ENCODE peak calls at places on chromosomes 7 and 10, in nine cellular contexts. E, U, Z, N, C, V, H, X and J are unnamed samples.

GRCh38 chr10:58180633-58181032 is 87.1 kb downstream of the IPMK start:
- DNase-seq in E (no peak), U (no peak), Z (no peak), N (no peak), C (no peak), V (peak; percentile 6), H (no peak), X (no peak), J (no peak)

GRCh38 chr7:76328390-76328789 is 25.9 kb downstream of the HSPB1 start:
- DNase-seq in E (peak; percentile 19), U (no peak), Z (no peak), N (no peak), C (no peak), V (no peak), H (no peak), X (no peak), J (no peak)

GRCh38 chr7:131231381-131232220 is 96.1 kb upstream of the MKLN1 start:
- DNase-seq in E (no peak), U (no peak), Z (no peak), N (peak; percentile 68), C (peak; percentile 53), V (peak; percentile 79), H (no peak), X (peak; percentile 28), J (no peak)

GRCh38 chr10:28580825-28581224 is 47.9 kb downstream of the WAC start:
- DNase-seq in E (no peak), U (no peak), Z (no peak), N (no peak), C (no peak), V (no peak), H (no peak), X (no peak), J (no peak)

GRCh38 chr10:77290528-77291155 is 347.0 kb downstream of the KCNMA1 start:
- DNase-seq in E (no peak), U (no peak), Z (no peak), N (no peak), C (no peak), V (peak; percentile 93), H (no peak), X (no peak), J (no peak)

GRCh38 chr7:123154231-123154860 is 45.4 kb downstream of the SLC13A1 start:
- DNase-seq in E (peak; percentile 40), U (peak; percentile 88), Z (peak; percentile 4), N (peak; percentile 67), C (peak; percentile 80), V (peak; percentile 50), H (peak; percentile 74), X (peak; percentile 89), J (peak; percentile 80)

GRCh38 chr10:75367098-75367497 is 34.5 kb downstream of the ZNF503 start:
- DNase-seq in E (no peak), U (peak; percentile 47), Z (no peak), N (no peak), C (no peak), V (no peak), H (no peak), X (no peak), J (no peak)

GRCh38 chr10:86744067-86744725 is 12.2 kb upstream of the BMPR1A start:
- DNase-seq in E (no peak), U (no peak), Z (no peak), N (no peak), C (peak; percentile 25), V (no peak), H (no peak), X (peak; percentile 46), J (no peak)

GRCh38 chr10:48231178-48231577 is 43.3 kb downstream of the FRMPD2 start:
- DNase-seq in E (no peak), U (peak; percentile 68), Z (no peak), N (no peak), C (no peak), V (no peak), H (no peak), X (no peak), J (no peak)

GRCh38 chr10:72337039-72337629 is 17.6 kb downstream of the DNAJB12 start:
- DNase-seq in E (peak; percentile 94), U (peak; percentile 95), Z (peak; percentile 62), N (peak; percentile 93), C (peak; percentile 86), V (peak; percentile 53), H (peak; percentile 63), X (peak; percentile 93), J (peak; percentile 95)

GRCh38 chr10:614772-615582 is 74.5 kb downstream of the DIP2C start:
- DNase-seq in E (no peak), U (peak; percentile 74), Z (no peak), N (no peak), C (no peak), V (peak; percentile 26), H (no peak), X (no peak), J (no peak)

GRCh38 chr10:612696-613095 is 76.8 kb downstream of the DIP2C start:
- DNase-seq in E (peak; percentile 22), U (no peak), Z (no peak), N (no peak), C (no peak), V (no peak), H (no peak), X (no peak), J (no peak)

GRCh38 chr10:613661-614340 is 75.7 kb downstream of the DIP2C start:
- DNase-seq in E (no peak), U (no peak), Z (no peak), N (no peak), C (no peak), V (no peak), H (no peak), X (no peak), J (no peak)

GRCh38 chr10:614341-614664 is 75.2 kb downstream of the DIP2C start:
- DNase-seq in E (peak; percentile 28), U (no peak), Z (no peak), N (no peak), C (no peak), V (no peak), H (no peak), X (no peak), J (no peak)

DNA sequence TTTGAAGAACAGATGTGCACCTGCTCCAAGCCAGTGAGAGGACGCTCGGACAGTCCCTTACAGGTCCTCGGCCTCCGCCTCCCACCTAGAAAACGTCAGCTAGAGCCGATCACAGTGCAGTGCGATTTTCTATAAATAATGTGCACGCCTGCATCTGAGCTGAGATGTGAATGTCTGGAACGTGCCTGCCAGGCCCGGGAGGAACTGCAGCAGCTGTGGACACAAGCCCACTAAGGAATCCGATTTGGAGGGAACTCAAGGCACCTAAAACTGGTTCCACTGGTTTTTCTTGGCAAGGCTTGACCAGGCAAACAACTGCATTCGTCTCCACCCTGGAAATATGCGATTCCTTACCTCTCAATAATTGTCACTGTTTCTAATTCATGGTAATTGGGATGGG is 76.3 kb downstream of the DIP2C start:
- DNase-seq in E (peak; percentile 29), U (no peak), Z (no peak), N (peak; percentile 61), C (peak; percentile 72), V (no peak), H (no peak), X (no peak), J (peak; percentile 95)
- H3K27me3 ChIP-seq in E (no peaks in the 10 kb centered on the region), U (no peaks in the 10 kb centered on the region), Z (no peaks in the 10 kb centered on the region), N (no peaks in the 10 kb centered on the region), C (no peaks in the 10 kb centered on the region), V (no peaks in the 10 kb centered on the region), H (no peaks in the 10 kb centered on the region), X (no peaks in the 10 kb centered on the region), J (no peaks in the 10 kb centered on the region)

DNA sequence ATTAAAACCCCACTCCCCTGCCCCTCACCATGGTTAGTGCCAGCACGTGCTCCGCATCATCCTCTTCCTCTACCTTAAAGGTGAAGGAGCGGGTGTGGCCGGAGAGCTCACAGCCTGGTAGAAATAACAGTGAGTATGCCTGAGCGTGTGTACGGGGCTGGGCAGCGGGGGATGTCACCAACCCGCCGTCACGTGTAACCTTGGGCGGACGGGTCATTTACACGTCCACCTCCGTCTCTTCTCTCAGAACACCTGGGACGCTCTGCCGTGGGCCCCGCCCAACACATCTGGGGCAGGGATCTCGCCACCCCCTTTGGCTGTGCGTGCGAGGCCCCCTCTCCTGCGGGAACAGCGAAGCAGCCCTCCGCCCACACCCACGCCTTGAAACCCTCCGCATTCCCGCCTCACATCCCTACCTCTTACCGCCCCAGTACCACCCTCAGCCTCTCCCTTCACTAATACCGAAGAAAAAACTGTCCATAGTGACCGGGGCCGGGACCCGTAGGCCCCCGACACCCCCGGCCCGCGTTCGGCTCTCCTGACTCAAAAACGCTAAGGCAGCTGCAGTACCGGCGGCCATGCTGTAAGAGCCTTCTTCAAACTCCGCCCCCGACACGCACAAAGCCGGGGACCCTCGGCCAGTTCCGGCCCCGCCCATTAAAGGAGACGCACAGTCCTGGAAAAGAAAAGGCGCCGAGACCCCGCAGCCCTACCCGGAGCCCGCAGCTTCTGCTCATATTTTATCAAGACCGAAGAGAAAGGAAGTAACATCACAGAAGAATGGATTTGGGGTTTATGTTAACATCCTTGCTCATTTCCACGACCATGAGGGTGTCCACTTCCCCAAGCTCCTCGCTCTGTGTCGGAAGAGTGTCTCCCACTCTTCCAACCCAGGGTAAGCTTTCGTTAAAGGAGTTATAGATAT is at the start of gene NPM3:
- DNase-seq in E (peak; percentile 83), U (peak; percentile 86), Z (peak; percentile 68), N (peak; percentile 87), C (peak; percentile 86), V (peak; percentile 70), H (peak; percentile 76), X (peak; percentile 82), J (peak; percentile 78)
- TF ChIP-seq POLR2A in E (no peak), U (no peak), Z (no peak), N (no peak), C (peak; percentile 18), V (peak; percentile 59), H (no peak), X (no peak), J (no peak)

GRCh38 chr7:39851466-39852045 is 98.5 kb upstream of the CDK13 start:
- DNase-seq in E (no peak), U (no peak), Z (no peak), N (no peak), C (no peak), V (no peak), H (no peak), X (no peak), J (no peak)

GRCh38 chr7:39845011-39845410 is 105.0 kb upstream of the CDK13 start:
- DNase-seq in E (no peak), U (no peak), Z (no peak), N (no peak), C (no peak), V (no peak), H (no peak), X (no peak), J (no peak)

GRCh38 chr7:39847227-39847626 is 102.8 kb upstream of the CDK13 start:
- DNase-seq in E (no peak), U (no peak), Z (no peak), N (no peak), C (no peak), V (peak; percentile 12), H (no peak), X (no peak), J (no peak)
- H3K27me3 ChIP-seq in E (no peaks in the 10 kb centered on the region), U (peaks cover 5% of the 10 kb centered on the region), Z (peaks cover 5% of the 10 kb centered on the region), N (peaks cover 3% of the 10 kb centered on the region), C (peaks cover 8% of the 10 kb centered on the region), V (peaks cover 8% of the 10 kb centered on the region), H (no peaks in the 10 kb centered on the region), X (no peaks in the 10 kb centered on the region), J (no peaks in the 10 kb centered on the region)

DNA sequence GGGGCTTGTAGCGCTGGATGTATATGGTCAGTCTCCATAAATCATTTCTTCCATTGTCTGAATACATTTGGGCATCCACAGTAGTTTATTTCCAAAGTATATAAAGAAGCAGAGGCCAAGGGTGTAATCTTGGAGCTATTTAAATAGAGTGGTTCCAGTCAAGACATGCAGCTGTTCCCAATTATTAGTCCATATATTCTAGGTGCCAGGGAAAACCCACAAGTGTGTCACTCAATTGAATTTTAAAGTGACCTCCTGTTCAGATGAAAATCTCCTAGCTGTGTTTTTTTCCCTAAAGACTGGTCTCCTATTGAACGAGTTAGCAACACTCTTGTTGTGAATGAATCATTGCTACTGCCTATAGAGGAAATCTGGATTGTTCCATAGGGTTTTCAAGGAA is 260.2 kb upstream of the BMPER start:
- DNase-seq in E (no peak), U (no peak), Z (no peak), N (no peak), C (no peak), V (no peak), H (no peak), X (no peak), J (no peak)
- TF ChIP-seq POLR2A in E (no peak), U (no peak), Z (no peak), N (no peak), C (no peak), V (no peak), H (no peak), X (no peak), J (no peak)